ENCODE peak calls at places on chromosomes 6 and 20, in six cellular contexts. E is skeletal muscle cell, H is HTR-8/SVneo, A is T-cell, F is GM23338, G is RKO. D is an unnamed sample.

GRCh38 chr6:97316982-97317381 is 34.0 kb upstream of the MMS22L start:
- DNase-seq in E (no peak), H (no peak), A (no peak), F (no peak), G (peak; percentile 17), D (no peak)

GRCh38 chr6:7406743-7407142 is 17.1 kb downstream of the RIOK1 start:
- DNase-seq in E (no peak), H (no peak), A (no peak), F (no peak), G (no peak), D (no peak)

GRCh38 chr20:38135641-38136420 is 29.2 kb downstream of the TGM2 start:
- DNase-seq in E (no peak), H (no peak), A (no peak), F (no peak), G (no peak), D (no peak)

GRCh38 chr6:170279977-170280688 is 10.7 kb downstream of the DLL1 start:
- DNase-seq in E (no peak), H (no peak), A (no peak), F (no peak), G (no peak), D (no peak)

GRCh38 chr20:62157387-62158087 is 14.0 kb downstream of the SS18L1 start:
- DNase-seq in E (no peak), H (no peak), A (no peak), F (no peak), G (no peak), D (no peak)

GRCh38 chr20:53829706-53830521 is 236.3 kb upstream of the ZNF217 start:
- DNase-seq in E (peak; percentile 44), H (no peak), A (no peak), F (no peak), G (no peak), D (no peak)

GRCh38 chr6:133741375-133741861 is 147.5 kb upstream of the TCF21 start:
- DNase-seq in E (no peak), H (no peak), A (no peak), F (peak; percentile 8), G (no peak), D (no peak)

GRCh38 chr6:24775520-24776058 is 852 bp downstream of the GMNN start:
- DNase-seq in E (peak; percentile 36), H (no peak), A (peak; percentile 10), F (no peak), G (peak; percentile 80), D (no peak)

GRCh38 chr6:156269751-156270369 is 507.3 kb upstream of the ARID1B start:
- DNase-seq in E (no peak), H (no peak), A (no peak), F (no peak), G (no peak), D (no peak)

GRCh38 chr6:140174509-140174908 is 800.1 kb upstream of the CITED2 start:
- DNase-seq in E (peak; percentile 90), H (peak; percentile 65), A (no peak), F (no peak), G (peak; percentile 36), D (no peak)

GRCh38 chr6:40978687-40979289 is 60.2 kb downstream of the UNC5CL start:
- DNase-seq in E (no peak), H (no peak), A (no peak), F (no peak), G (no peak), D (no peak)

GRCh38 chr20:44742304-44743079 is 3.2 kb upstream of the KCNK15 start:
- DNase-seq in E (no peak), H (no peak), A (no peak), F (no peak), G (no peak), D (no peak)